ENCODE peak calls at places on chromosomes 5 and 9, in nine cellular contexts. M, O, G, S, T, Y, I, R and N are unnamed samples.

GRCh38 chr5:1105350-1106265 is 6.3 kb downstream of the SLC12A7 start:
- DNase-seq in M (no peak), O (peak; percentile 88), G (no peak), S (no peak), T (no peak), Y (no peak), I (no peak), R (no peak), N (no peak)

GRCh38 chr9:127562841-127563523 is 49.1 kb upstream of the STXBP1 start:
- DNase-seq in M (no peak), O (no peak), G (peak; percentile 76), S (peak; percentile 53), T (no peak), Y (peak; percentile 67), I (peak; percentile 97), R (peak; percentile 83), N (no peak)

GRCh38 chr5:174325961-174326360 is 280.5 kb downstream of the NSG2 start:
- DNase-seq in M (no peak), O (no peak), G (no peak), S (no peak), T (no peak), Y (no peak), I (no peak), R (no peak), N (no peak)

GRCh38 chr5:119527346-119527745 is 75.0 kb downstream of the HSD17B4 start:
- DNase-seq in M (peak; percentile 31), O (no peak), G (peak; percentile 48), S (no peak), T (no peak), Y (no peak), I (no peak), R (no peak), N (no peak)

GRCh38 chr5:140998921-140999410 is 32.7 kb downstream of the PCDHAC2 start:
- DNase-seq in M (no peak), O (no peak), G (no peak), S (no peak), T (no peak), Y (no peak), I (no peak), R (no peak), N (no peak)

GRCh38 chr5:10826971-10827370 is 65.9 kb upstream of the DAP start:
- DNase-seq in M (no peak), O (no peak), G (no peak), S (no peak), T (no peak), Y (no peak), I (no peak), R (no peak), N (no peak)

GRCh38 chr5:95822038-95822407 is 503 bp downstream of the GLRX start:
- DNase-seq in M (peak; percentile 19), O (peak; percentile 70), G (peak; percentile 81), S (peak; percentile 61), T (no peak), Y (peak; percentile 74), I (peak; percentile 72), R (peak; percentile 82), N (peak; percentile 85)

GRCh38 chr9:118121361-118121760 is 417.2 kb downstream of the TLR4 start:
- DNase-seq in M (peak; percentile 40), O (no peak), G (no peak), S (no peak), T (no peak), Y (no peak), I (no peak), R (no peak), N (no peak)

GRCh38 chr9:23669776-23670175 is 156.3 kb downstream of the ELAVL2 start:
- DNase-seq in M (no peak), O (no peak), G (no peak), S (no peak), T (no peak), Y (no peak), I (no peak), R (no peak), N (no peak)

GRCh38 chr9:79939819-79940218 is 368.1 kb downstream of the TLE4 start:
- DNase-seq in M (no peak), O (no peak), G (no peak), S (no peak), T (no peak), Y (no peak), I (no peak), R (no peak), N (no peak)

GRCh38 chr9:133342570-133342969 is 5.4 kb downstream of the MED22 start:
- DNase-seq in M (no peak), O (no peak), G (no peak), S (no peak), T (no peak), Y (no peak), I (no peak), R (no peak), N (no peak)

GRCh38 chr9:26175264-26175663 is 497.0 kb upstream of the TUSC1 start:
- DNase-seq in M (peak; percentile 41), O (no peak), G (peak; percentile 5), S (peak; percentile 96), T (no peak), Y (no peak), I (no peak), R (no peak), N (no peak)

GRCh38 chr5:6359941-6360683 is 18.2 kb downstream of the MED10 start:
- DNase-seq in M (no peak), O (no peak), G (no peak), S (no peak), T (peak; percentile 31), Y (no peak), I (no peak), R (no peak), N (no peak)

GRCh38 chr9:87796232-87796631 is 70.3 kb downstream of the CTSL start:
- DNase-seq in M (no peak), O (no peak), G (no peak), S (no peak), T (no peak), Y (no peak), I (no peak), R (no peak), N (no peak)

GRCh38 chr9:90002299-90003045 is 397.7 kb downstream of the GADD45G start:
- DNase-seq in M (no peak), O (no peak), G (no peak), S (no peak), T (no peak), Y (no peak), I (no peak), R (no peak), N (no peak)

GRCh38 chr9:133608881-133609280 is 308 bp downstream of the FAM163B start:
- DNase-seq in M (no peak), O (no peak), G (no peak), S (no peak), T (no peak), Y (no peak), I (no peak), R (no peak), N (no peak)

GRCh38 chr5:141475625-141476131 is at the start of gene PCDHGC3:
- DNase-seq in M (peak; percentile 95), O (peak; percentile 89), G (peak; percentile 95), S (peak; percentile 95), T (peak; percentile 95), Y (peak; percentile 95), I (peak; percentile 95), R (peak; percentile 91), N (peak; percentile 99)

GRCh38 chr5:124263680-124264491 is 482.6 kb downstream of the ZNF608 start:
- DNase-seq in M (no peak), O (no peak), G (no peak), S (no peak), T (no peak), Y (no peak), I (peak; percentile 10), R (no peak), N (no peak)

GRCh38 chr9:73863924-73864323 is 633.2 kb upstream of the RORB start:
- DNase-seq in M (peak; percentile 14), O (no peak), G (no peak), S (no peak), T (no peak), Y (no peak), I (no peak), R (no peak), N (no peak)

GRCh38 chr5:98201006-98201620 is 572.4 kb upstream of the RGMB start:
- DNase-seq in M (peak; percentile 85), O (no peak), G (no peak), S (peak; percentile 42), T (no peak), Y (no peak), I (no peak), R (no peak), N (no peak)

GRCh38 chr9:738209-738915 is 103.1 kb upstream of the DMRT1 start:
- DNase-seq in M (peak; percentile 94), O (peak; percentile 41), G (peak; percentile 93), S (peak; percentile 95), T (peak; percentile 93), Y (peak; percentile 81), I (peak; percentile 97), R (peak; percentile 69), N (peak; percentile 93)

GRCh38 chr5:138336952-138337684 is 948 bp upstream of the FAM53C start:
- DNase-seq in M (no peak), O (peak; percentile 85), G (peak; percentile 88), S (peak; percentile 74), T (no peak), Y (peak; percentile 87), I (peak; percentile 91), R (peak; percentile 87), N (peak; percentile 93)

GRCh38 chr5:17805426-17805825 is 171.2 kb downstream of the TAF11L14 start:
- DNase-seq in M (peak; percentile 77), O (no peak), G (no peak), S (no peak), T (no peak), Y (no peak), I (no peak), R (no peak), N (no peak)
- H3K4me3 ChIP-seq in M (no peak overlapping the region), O (no peak overlapping the region), G (no peak overlapping the region), S (no peak overlapping the region), T (no peak overlapping the region), Y (no peak overlapping the region), I (no peak overlapping the region), R (no peak overlapping the region), N (no peak overlapping the region)

GRCh38 chr9:96460470-96460869 is 10.5 kb downstream of the HABP4 start:
- DNase-seq in M (no peak), O (no peak), G (no peak), S (peak; percentile 84), T (no peak), Y (no peak), I (no peak), R (no peak), N (no peak)
- H3K4me3 ChIP-seq in M (no peak overlapping the region), O (no peak overlapping the region), G (no peak overlapping the region), S (no peak overlapping the region), T (no peak overlapping the region), Y (no peak overlapping the region), I (no peak overlapping the region), R (no peak overlapping the region), N (no peak overlapping the region)

GRCh38 chr5:17374973-17375844 is 122.8 kb upstream of the TAF11L2 start:
- DNase-seq in M (peak; percentile 72), O (no peak), G (peak; percentile 74), S (no peak), T (no peak), Y (no peak), I (peak; percentile 61), R (no peak), N (no peak)
- H3K4me3 ChIP-seq in M (no peak overlapping the region), O (no peak overlapping the region), G (no peak overlapping the region), S (no peak overlapping the region), T (no peak overlapping the region), Y (no peak overlapping the region), I (no peak overlapping the region), R (no peak overlapping the region), N (no peak overlapping the region)

DNA sequence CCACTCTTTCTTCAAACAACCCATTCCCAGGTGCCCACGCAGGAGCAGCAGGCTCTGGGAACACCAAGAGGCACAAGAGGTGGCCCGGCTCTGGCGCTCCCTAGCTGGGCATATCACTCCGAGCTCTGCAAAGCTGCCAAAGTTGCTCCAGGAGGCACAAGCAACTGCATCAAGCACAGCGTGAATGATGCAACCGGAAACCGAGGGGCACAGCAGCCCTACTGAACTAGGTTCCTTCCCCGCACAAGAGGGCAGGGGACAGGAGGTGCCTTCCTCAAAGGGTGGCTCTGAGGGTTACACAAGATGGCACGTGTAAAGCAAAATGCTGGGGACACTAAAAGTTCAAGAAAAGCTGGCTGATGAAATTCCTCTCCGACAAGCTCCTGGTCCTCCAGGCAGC is 23.0 kb downstream of the PSMB7 start:
- DNase-seq in M (no peak), O (no peak), G (no peak), S (no peak), T (no peak), Y (peak; percentile 49), I (no peak), R (peak; percentile 68), N (no peak)
- H3K4me3 ChIP-seq in M (no peak overlapping the region), O (no peak overlapping the region), G (no peak overlapping the region), S (no peak overlapping the region), T (no peak overlapping the region), Y (no peak overlapping the region), I (no peak overlapping the region), R (no peak overlapping the region), N (no peak overlapping the region)